ENCODE peak calls at places on chromosomes 16 and 17, in five cellular contexts. D, E, M, I and T are unnamed samples.

GRCh38 chr16:58127033-58127556 is 2.1 kb downstream of the CFAP20 start:
- DNase-seq in D (no peak), M (peak; percentile 68), E (peak; percentile 52), I (no peak), T (no peak)

GRCh38 chr16:50036426-50036825 is 11.4 kb downstream of the CNEP1R1 start:
- DNase-seq in M (no peak), I (no peak), D (no peak), E (no peak), T (no peak)

GRCh38 chr16:3049921-3050481 is 3.6 kb downstream of the MMP25 start:
- DNase-seq in I (no peak), M (no peak), E (no peak), D (no peak), T (no peak)

GRCh38 chr16:12159672-12160071 is 183.1 kb downstream of the SNX29 start:
- DNase-seq in M (no peak), I (no peak), D (no peak), E (no peak), T (no peak)

GRCh38 chr17:42682400-42683384 is at the start of gene CNTNAP1:
- DNase-seq in E (peak; percentile 83), I (no peak), D (peak; percentile 60), M (peak; percentile 69), T (peak; percentile 91)

GRCh38 chr17:57289613-57290012 is 33.3 kb downstream of the MSI2 start:
- DNase-seq in E (no peak), I (no peak), M (no peak), D (no peak), T (no peak)

GRCh38 chr16:1181715-1182671 is 29.1 kb downstream of the CACNA1H start:
- DNase-seq in I (no peak), D (peak; percentile 80), E (no peak), M (peak; percentile 80), T (peak; percentile 90)

GRCh38 chr16:711548-712320 is 3.2 kb upstream of the METRN start:
- DNase-seq in I (no peak), E (peak; percentile 87), M (peak; percentile 53), D (peak; percentile 57), T (peak; percentile 83)

GRCh38 chr17:55769625-55770000 is 18.8 kb downstream of the PCTP start:
- DNase-seq in D (peak; percentile 44), M (peak; percentile 90), E (no peak), I (no peak), T (no peak)

GRCh38 chr16:28162326-28162877 is 49.4 kb downstream of the XPO6 start:
- DNase-seq in M (no peak), E (no peak), D (no peak), I (no peak), T (no peak)

GRCh38 chr17:40113961-40114272 is 7.9 kb upstream of the MSL1 start:
- DNase-seq in E (no peak), M (peak; percentile 28), I (no peak), D (no peak), T (no peak)

GRCh38 chr17:67534941-67535340 is 157.9 kb downstream of the PITPNC1 start:
- DNase-seq in E (no peak), I (no peak), D (no peak), M (no peak), T (no peak)

GRCh38 chr17:36697907-36698526 is 96.6 kb downstream of the MRM1 start:
- DNase-seq in M (no peak), I (no peak), E (peak; percentile 59), D (no peak), T (peak; percentile 51)

GRCh38 chr17:30237296-30238002 is 2.0 kb upstream of the SLC6A4 start:
- DNase-seq in I (no peak), M (no peak), E (peak; percentile 47), D (no peak), T (no peak)

GRCh38 chr17:29929006-29929543 is 953 bp downstream of the SSH2 start:
- DNase-seq in M (peak; percentile 21), D (no peak), I (no peak), E (peak; percentile 70), T (peak; percentile 32)

GRCh38 chr17:6713130-6713917 is at the start of gene SLC13A5:
- DNase-seq in I (no peak), D (no peak), E (peak; percentile 91), M (peak; percentile 4), T (peak; percentile 83)

GRCh38 chr17:6712058-6712853 is 913 bp downstream of the SLC13A5 start:
- DNase-seq in D (no peak), I (no peak), M (no peak), E (peak; percentile 78), T (peak; percentile 74)

GRCh38 chr17:6711681-6712057 is 1.5 kb downstream of the SLC13A5 start:
- DNase-seq in D (no peak), E (no peak), M (no peak), I (no peak), T (no peak)

GRCh38 chr17:6713918-6714271 is 726 bp upstream of the SLC13A5 start:
- DNase-seq in M (no peak), E (peak; percentile 53), I (no peak), D (no peak), T (no peak)

GRCh38 chr17:6712854-6713129 is 377 bp downstream of the SLC13A5 start:
- DNase-seq in I (no peak), E (no peak), M (no peak), D (no peak), T (no peak)
- H3K27me3 ChIP-seq in I (no peaks in the 10 kb centered on the region), E (peaks cover 43% of the 10 kb centered on the region), M (peaks cover 22% of the 10 kb centered on the region), D (peaks cover 53% of the 10 kb centered on the region), T (peaks cover 28% of the 10 kb centered on the region)

DNA sequence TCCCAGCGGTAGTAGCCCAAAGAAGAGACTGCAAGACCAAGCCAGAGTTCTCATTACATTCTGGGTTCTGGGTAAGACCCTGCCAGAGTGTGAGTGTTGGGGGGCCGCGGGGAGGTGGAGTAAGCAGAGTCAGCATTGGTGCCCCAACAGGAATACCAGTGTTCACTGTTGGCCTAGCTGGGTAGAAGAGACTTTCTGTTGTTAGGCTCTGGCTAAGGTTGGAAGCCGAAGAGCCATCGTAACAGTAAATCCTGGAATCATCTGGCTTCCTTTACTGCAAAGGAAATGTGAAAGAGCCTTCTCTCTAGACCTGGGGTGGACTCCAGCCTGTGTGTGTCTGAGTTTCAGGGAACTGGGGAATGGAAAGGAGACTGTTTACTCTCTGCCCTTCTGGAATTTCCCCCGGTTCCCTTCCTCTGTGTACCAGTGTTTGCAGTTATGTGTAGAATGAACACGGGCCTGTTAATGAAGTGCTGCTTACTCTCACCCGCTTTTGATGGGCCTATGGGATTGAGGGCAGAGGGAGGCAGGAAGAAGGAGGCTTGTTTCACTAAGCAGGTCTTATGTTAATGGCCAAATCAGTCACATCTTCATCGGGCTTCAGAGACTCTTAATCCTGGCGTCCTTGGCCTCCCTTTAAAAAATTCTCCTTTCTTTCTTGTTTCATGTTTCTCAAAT is 68.5 kb downstream of the WWP2 start:
- DNase-seq in E (no peak), I (no peak), M (no peak), D (no peak), T (no peak)
- H3K27ac ChIP-seq in E (no peak overlapping the region), I (no peak overlapping the region), M (no peak overlapping the region), D (peak overlapping the region; percentile 70), T (no peak overlapping the region)

DNA sequence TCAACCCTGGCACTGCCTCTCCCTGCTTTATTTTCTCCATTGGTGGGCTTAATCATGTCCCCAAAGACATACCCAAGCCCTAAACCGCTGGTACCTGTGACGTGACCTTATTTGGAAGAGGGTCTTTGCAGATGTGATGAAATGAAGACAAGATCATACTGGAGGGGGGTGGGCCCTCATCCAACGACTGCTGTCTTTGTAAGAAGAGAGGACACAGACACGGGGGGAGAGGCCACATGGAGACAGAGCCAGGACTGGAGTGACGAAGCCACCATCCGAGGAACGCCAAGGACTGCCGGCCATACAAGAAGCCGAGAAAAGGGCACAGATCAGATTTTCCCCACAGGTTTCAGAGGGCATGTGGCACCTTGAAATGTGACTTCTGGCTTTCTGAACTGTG is 62.5 kb downstream of the C16orf95 start:
- DNase-seq in I (no peak), D (no peak), M (no peak), E (no peak), T (no peak)
- TF ChIP-seq CTCF in I (no peak), D (no peak), M (no peak), E (no peak), T (no peak)

DNA sequence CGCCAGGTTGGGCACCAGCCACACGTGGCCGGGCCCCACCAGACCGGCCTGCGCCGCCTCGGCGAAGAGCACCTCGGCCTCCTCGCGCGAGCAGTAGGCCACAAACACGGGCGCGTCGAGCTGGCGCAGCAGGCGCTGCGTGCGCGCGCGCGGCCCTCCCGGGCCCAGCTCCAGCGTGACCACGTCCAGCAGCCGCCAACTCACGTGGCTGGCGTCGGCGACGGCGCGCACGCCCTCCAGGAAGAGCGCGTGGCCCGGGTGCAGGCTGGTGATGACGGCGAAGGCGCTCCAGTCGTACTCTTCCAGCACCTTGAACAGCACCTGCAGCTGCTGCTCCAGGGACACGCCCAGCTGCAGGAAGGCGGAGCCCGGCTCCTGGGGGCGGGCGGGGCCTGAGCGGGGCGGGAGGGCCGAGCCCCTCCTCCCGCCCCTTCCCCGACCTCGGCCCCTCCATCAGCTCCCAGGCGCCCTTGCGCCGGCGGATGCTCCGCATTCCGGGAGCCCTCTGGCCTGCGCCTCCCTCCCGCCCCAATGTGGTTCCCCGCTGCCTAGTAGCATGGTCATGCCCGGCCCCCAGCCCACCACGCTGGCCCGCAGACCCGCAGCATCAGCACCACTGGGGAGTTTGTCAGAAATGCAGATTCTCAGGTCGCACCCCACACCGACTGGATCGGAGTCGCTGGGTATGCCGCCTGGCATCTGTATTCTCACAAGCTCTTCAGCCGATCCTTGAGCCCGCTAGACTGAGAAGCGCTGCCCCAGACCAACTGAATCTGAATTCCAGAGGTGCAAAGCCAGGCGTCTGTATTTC is 7.2 kb downstream of the GRIN2C start:
- DNase-seq in M (no peak), E (peak; percentile 94), I (peak; percentile 27), D (no peak), T (no peak)
- H3K27me3 ChIP-seq in M (peaks cover 54% of the 10 kb centered on the region), E (peaks cover 96% of the 10 kb centered on the region), I (no peaks in the 10 kb centered on the region), D (peaks cover 81% of the 10 kb centered on the region), T (no peaks in the 10 kb centered on the region)

GRCh38 chr16:15829460-15829859 is 27.4 kb downstream of the MYH11 start:
- DNase-seq in I (no peak), E (peak; percentile 54), M (peak; percentile 89), D (peak; percentile 85), T (no peak)
- H3K27ac ChIP-seq in I (no peak overlapping the region), E (no peak overlapping the region), M (no peak overlapping the region), D (peak overlapping the region; percentile 97), T (no peak overlapping the region)

DNA sequence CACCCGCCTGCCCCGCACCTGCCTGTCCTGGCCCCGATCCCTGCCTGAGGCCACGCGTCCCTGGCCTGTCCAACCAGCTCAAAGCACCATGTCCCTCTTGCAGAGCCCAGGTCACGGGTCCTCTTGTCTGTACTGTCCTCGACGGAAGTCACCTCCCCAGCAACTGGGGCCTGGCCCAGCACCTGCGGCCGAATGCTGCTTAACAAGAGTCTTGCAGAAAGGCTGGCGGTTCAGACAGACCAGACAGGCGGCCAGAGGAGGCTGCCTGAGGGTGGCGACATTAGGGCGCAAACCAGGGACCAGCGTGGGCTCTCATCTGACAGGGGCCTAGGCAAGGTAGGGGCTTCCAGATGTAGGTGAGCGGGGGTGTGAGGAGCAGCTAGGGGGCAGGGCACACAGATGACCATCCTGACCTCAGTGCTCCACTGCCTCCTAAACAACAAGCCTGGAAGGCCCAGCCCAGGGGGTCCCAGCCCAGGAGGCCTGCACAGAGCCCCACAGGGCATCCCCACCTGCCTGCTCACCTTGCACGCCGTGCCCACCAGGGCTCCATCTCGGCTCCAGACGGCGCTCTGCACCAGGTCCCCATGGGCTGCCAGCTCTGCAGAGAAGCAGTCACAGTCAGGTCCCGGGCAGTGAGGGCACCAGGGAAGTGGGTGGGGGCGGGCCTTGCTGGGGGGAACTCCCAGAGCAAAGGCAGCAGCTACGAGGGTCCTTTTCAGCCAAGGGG is 11.3 kb downstream of the CORO7 start:
- DNase-seq in M (no peak), I (no peak), D (no peak), E (no peak), T (no peak)
- TF ChIP-seq CTCF in M (no peak), I (no peak), D (no peak), E (no peak), T (no peak)